ENCODE peak calls at places on chromosomes 13 and 19, in eight cellular contexts. One of them, this sample, is unnamed.

GRCh38 chr13:66154981-66155380 is 1075.2 kb downstream of the PCDH9 start:
- DNase-seq in activated CD4-positive, alpha-beta T cell treated with anti-CD3 and anti-CD28 coated beads, Interleukin-2, amount 50 U/mL, for 1 hour: no peak
- DNase-seq in suprapubic skin: no peak
- DNase-seq in stimulated activated CD4-positive, alpha-beta T cell treated with anti-CD3 and anti-CD28 coated beads, Interleukin-4, amount 100 ng/mL, for 4 hours: no peak
- DNase-seq in NCI-H774: no peak
- DNase-seq in NCI-H460: no peak
- DNase-seq in mesenchymal stem cell: no peak
- DNase-seq in naive thymus-derived CD8-positive, alpha-beta T cell: no peak
- DNase-seq in this sample: no peak

GRCh38 chr19:53037101-53038097 is 7.1 kb upstream of the ERVV-2 start:
- DNase-seq in NCI-H460: no peak
- DNase-seq in naive thymus-derived CD8-positive, alpha-beta T cell: peak; percentile 68
- DNase-seq in stimulated activated CD4-positive, alpha-beta T cell treated with anti-CD3 and anti-CD28 coated beads, Interleukin-4, amount 100 ng/mL, for 4 hours: no peak
- DNase-seq in NCI-H774: no peak
- DNase-seq in mesenchymal stem cell: no peak
- DNase-seq in activated CD4-positive, alpha-beta T cell treated with anti-CD3 and anti-CD28 coated beads, Interleukin-2, amount 50 U/mL, for 1 hour: no peak
- DNase-seq in suprapubic skin: no peak
- DNase-seq in this sample: no peak

GRCh38 chr13:38008636-38009035 is 139.1 kb upstream of the TRPC4 start:
- DNase-seq in stimulated activated CD4-positive, alpha-beta T cell treated with anti-CD3 and anti-CD28 coated beads, Interleukin-4, amount 100 ng/mL, for 4 hours: no peak
- DNase-seq in mesenchymal stem cell: peak; percentile 6
- DNase-seq in NCI-H460: no peak
- DNase-seq in naive thymus-derived CD8-positive, alpha-beta T cell: no peak
- DNase-seq in suprapubic skin: no peak
- DNase-seq in activated CD4-positive, alpha-beta T cell treated with anti-CD3 and anti-CD28 coated beads, Interleukin-2, amount 50 U/mL, for 1 hour: no peak
- DNase-seq in NCI-H774: no peak
- DNase-seq in this sample: no peak

GRCh38 chr19:17365361-17365760 is 11.8 kb downstream of the PLVAP start:
- DNase-seq in NCI-H460: no peak
- DNase-seq in naive thymus-derived CD8-positive, alpha-beta T cell: no peak
- DNase-seq in stimulated activated CD4-positive, alpha-beta T cell treated with anti-CD3 and anti-CD28 coated beads, Interleukin-4, amount 100 ng/mL, for 4 hours: no peak
- DNase-seq in mesenchymal stem cell: no peak
- DNase-seq in suprapubic skin: no peak
- DNase-seq in NCI-H774: no peak
- DNase-seq in activated CD4-positive, alpha-beta T cell treated with anti-CD3 and anti-CD28 coated beads, Interleukin-2, amount 50 U/mL, for 1 hour: no peak
- DNase-seq in this sample: no peak

GRCh38 chr13:24199016-24199415 is 38.5 kb downstream of the SPATA13 start:
- DNase-seq in mesenchymal stem cell: no peak
- DNase-seq in naive thymus-derived CD8-positive, alpha-beta T cell: no peak
- DNase-seq in stimulated activated CD4-positive, alpha-beta T cell treated with anti-CD3 and anti-CD28 coated beads, Interleukin-4, amount 100 ng/mL, for 4 hours: no peak
- DNase-seq in suprapubic skin: no peak
- DNase-seq in NCI-H460: no peak
- DNase-seq in activated CD4-positive, alpha-beta T cell treated with anti-CD3 and anti-CD28 coated beads, Interleukin-2, amount 50 U/mL, for 1 hour: no peak
- DNase-seq in NCI-H774: no peak
- DNase-seq in this sample: no peak

GRCh38 chr13:85654227-85654626 is 145.0 kb downstream of the SLITRK6 start:
- DNase-seq in activated CD4-positive, alpha-beta T cell treated with anti-CD3 and anti-CD28 coated beads, Interleukin-2, amount 50 U/mL, for 1 hour: no peak
- DNase-seq in mesenchymal stem cell: peak; percentile 26
- DNase-seq in NCI-H460: no peak
- DNase-seq in suprapubic skin: no peak
- DNase-seq in stimulated activated CD4-positive, alpha-beta T cell treated with anti-CD3 and anti-CD28 coated beads, Interleukin-4, amount 100 ng/mL, for 4 hours: no peak
- DNase-seq in naive thymus-derived CD8-positive, alpha-beta T cell: no peak
- DNase-seq in NCI-H774: no peak
- DNase-seq in this sample: no peak

GRCh38 chr13:96650301-96650886 is 343.9 kb downstream of the OXGR1 start:
- DNase-seq in naive thymus-derived CD8-positive, alpha-beta T cell: no peak
- DNase-seq in NCI-H774: no peak
- DNase-seq in mesenchymal stem cell: peak; percentile 83
- DNase-seq in suprapubic skin: no peak
- DNase-seq in NCI-H460: no peak
- DNase-seq in activated CD4-positive, alpha-beta T cell treated with anti-CD3 and anti-CD28 coated beads, Interleukin-2, amount 50 U/mL, for 1 hour: no peak
- DNase-seq in stimulated activated CD4-positive, alpha-beta T cell treated with anti-CD3 and anti-CD28 coated beads, Interleukin-4, amount 100 ng/mL, for 4 hours: no peak
- DNase-seq in this sample: no peak

GRCh38 chr19:34172661-34173144 is 399 bp downstream of the LSM14A start:
- DNase-seq in suprapubic skin: no peak
- DNase-seq in NCI-H774: no peak
- DNase-seq in stimulated activated CD4-positive, alpha-beta T cell treated with anti-CD3 and anti-CD28 coated beads, Interleukin-4, amount 100 ng/mL, for 4 hours: no peak
- DNase-seq in naive thymus-derived CD8-positive, alpha-beta T cell: peak; percentile 63
- DNase-seq in activated CD4-positive, alpha-beta T cell treated with anti-CD3 and anti-CD28 coated beads, Interleukin-2, amount 50 U/mL, for 1 hour: no peak
- DNase-seq in NCI-H460: no peak
- DNase-seq in mesenchymal stem cell: no peak
- DNase-seq in this sample: no peak

GRCh38 chr19:50550594-50550966 is 17.7 kb downstream of the LRRC4B start:
- DNase-seq in stimulated activated CD4-positive, alpha-beta T cell treated with anti-CD3 and anti-CD28 coated beads, Interleukin-4, amount 100 ng/mL, for 4 hours: no peak
- DNase-seq in activated CD4-positive, alpha-beta T cell treated with anti-CD3 and anti-CD28 coated beads, Interleukin-2, amount 50 U/mL, for 1 hour: no peak
- DNase-seq in mesenchymal stem cell: no peak
- DNase-seq in NCI-H460: no peak
- DNase-seq in naive thymus-derived CD8-positive, alpha-beta T cell: peak; percentile 32
- DNase-seq in NCI-H774: no peak
- DNase-seq in suprapubic skin: no peak
- DNase-seq in this sample: peak; percentile 52

GRCh38 chr13:113933901-113934300 is 40.0 kb downstream of the C13orf46 start:
- DNase-seq in NCI-H774: no peak
- DNase-seq in naive thymus-derived CD8-positive, alpha-beta T cell: peak; percentile 40
- DNase-seq in activated CD4-positive, alpha-beta T cell treated with anti-CD3 and anti-CD28 coated beads, Interleukin-2, amount 50 U/mL, for 1 hour: no peak
- DNase-seq in mesenchymal stem cell: no peak
- DNase-seq in stimulated activated CD4-positive, alpha-beta T cell treated with anti-CD3 and anti-CD28 coated beads, Interleukin-4, amount 100 ng/mL, for 4 hours: no peak
- DNase-seq in suprapubic skin: peak; percentile 31
- DNase-seq in NCI-H460: no peak
- DNase-seq in this sample: no peak

GRCh38 chr13:47672982-47673670 is 327.9 kb downstream of the SUCLA2 start:
- DNase-seq in mesenchymal stem cell: peak; percentile 94
- DNase-seq in NCI-H774: no peak
- DNase-seq in NCI-H460: no peak
- DNase-seq in activated CD4-positive, alpha-beta T cell treated with anti-CD3 and anti-CD28 coated beads, Interleukin-2, amount 50 U/mL, for 1 hour: no peak
- DNase-seq in stimulated activated CD4-positive, alpha-beta T cell treated with anti-CD3 and anti-CD28 coated beads, Interleukin-4, amount 100 ng/mL, for 4 hours: no peak
- DNase-seq in suprapubic skin: no peak
- DNase-seq in naive thymus-derived CD8-positive, alpha-beta T cell: no peak
- DNase-seq in this sample: no peak

GRCh38 chr19:1648156-1648925 is 4.1 kb downstream of the TCF3 start:
- DNase-seq in NCI-H460: no peak
- DNase-seq in suprapubic skin: no peak
- DNase-seq in naive thymus-derived CD8-positive, alpha-beta T cell: no peak
- DNase-seq in stimulated activated CD4-positive, alpha-beta T cell treated with anti-CD3 and anti-CD28 coated beads, Interleukin-4, amount 100 ng/mL, for 4 hours: no peak
- DNase-seq in NCI-H774: no peak
- DNase-seq in activated CD4-positive, alpha-beta T cell treated with anti-CD3 and anti-CD28 coated beads, Interleukin-2, amount 50 U/mL, for 1 hour: no peak
- DNase-seq in mesenchymal stem cell: no peak
- DNase-seq in this sample: no peak

GRCh38 chr13:30910676-30911075 is 4.6 kb downstream of the MEDAG start:
- DNase-seq in suprapubic skin: no peak
- DNase-seq in naive thymus-derived CD8-positive, alpha-beta T cell: no peak
- DNase-seq in stimulated activated CD4-positive, alpha-beta T cell treated with anti-CD3 and anti-CD28 coated beads, Interleukin-4, amount 100 ng/mL, for 4 hours: no peak
- DNase-seq in NCI-H774: no peak
- DNase-seq in mesenchymal stem cell: no peak
- DNase-seq in NCI-H460: no peak
- DNase-seq in activated CD4-positive, alpha-beta T cell treated with anti-CD3 and anti-CD28 coated beads, Interleukin-2, amount 50 U/mL, for 1 hour: no peak
- DNase-seq in this sample: no peak

GRCh38 chr19:10332158-10332964 is 968 bp downstream of the RAVER1 start:
- DNase-seq in NCI-H774: no peak
- DNase-seq in stimulated activated CD4-positive, alpha-beta T cell treated with anti-CD3 and anti-CD28 coated beads, Interleukin-4, amount 100 ng/mL, for 4 hours: no peak
- DNase-seq in NCI-H460: no peak
- DNase-seq in naive thymus-derived CD8-positive, alpha-beta T cell: no peak
- DNase-seq in activated CD4-positive, alpha-beta T cell treated with anti-CD3 and anti-CD28 coated beads, Interleukin-2, amount 50 U/mL, for 1 hour: no peak
- DNase-seq in suprapubic skin: no peak
- DNase-seq in mesenchymal stem cell: no peak
- DNase-seq in this sample: no peak